ENCODE peak calls at places on chromosome 11, in six cellular contexts. One of them, this sample, is unnamed.

GRCh38 chr11:116697639-116698038 is 75.1 kb downstream of the BUD13 start:
- DNase-seq in H9: no peak
- DNase-seq in IMR-90: no peak
- DNase-seq in mesenchymal stem cell: no peak
- DNase-seq in neuronal stem cell: no peak
- DNase-seq in H1: no peak
- DNase-seq in this sample: no peak

GRCh38 chr11:2122222-2122906 is 16.8 kb downstream of the IGF2 start:
- DNase-seq in H9: no peak
- DNase-seq in IMR-90: peak; percentile 33
- DNase-seq in mesenchymal stem cell: peak; percentile 60
- DNase-seq in neuronal stem cell: no peak
- DNase-seq in H1: no peak
- DNase-seq in this sample: no peak

GRCh38 chr11:18527512-18527911 is 770 bp upstream of the TSG101 start:
- DNase-seq in H9: no peak
- DNase-seq in IMR-90: peak; percentile 43
- DNase-seq in mesenchymal stem cell: peak; percentile 59
- DNase-seq in neuronal stem cell: no peak
- DNase-seq in H1: no peak
- DNase-seq in this sample: no peak

GRCh38 chr11:44356351-44356750 is 46.4 kb upstream of the ALX4 start:
- DNase-seq in H9: no peak
- DNase-seq in IMR-90: no peak
- DNase-seq in mesenchymal stem cell: no peak
- DNase-seq in neuronal stem cell: no peak
- DNase-seq in H1: no peak
- DNase-seq in this sample: no peak

GRCh38 chr11:69137148-69137844 is 18.4 kb upstream of the SMIM38 start:
- DNase-seq in H9: no peak
- DNase-seq in IMR-90: no peak
- DNase-seq in mesenchymal stem cell: no peak
- DNase-seq in neuronal stem cell: no peak
- DNase-seq in H1: no peak
- DNase-seq in this sample: no peak

GRCh38 chr11:129973809-129974208 is 28.8 kb downstream of the PRDM10 start:
- DNase-seq in H9: peak; percentile 87
- DNase-seq in IMR-90: no peak
- DNase-seq in mesenchymal stem cell: no peak
- DNase-seq in neuronal stem cell: no peak
- DNase-seq in H1: peak; percentile 34
- DNase-seq in this sample: peak; percentile 89

GRCh38 chr11:116840224-116840745 is 2.9 kb upstream of the APOA1 start:
- DNase-seq in H9: peak; percentile 50
- DNase-seq in IMR-90: peak; percentile 36
- DNase-seq in mesenchymal stem cell: no peak
- DNase-seq in neuronal stem cell: no peak
- DNase-seq in H1: no peak
- DNase-seq in this sample: peak; percentile 32

GRCh38 chr11:105144887-105145286 is 5.3 kb upstream of the CARD18 start:
- DNase-seq in H9: no peak
- DNase-seq in IMR-90: peak; percentile 89
- DNase-seq in mesenchymal stem cell: peak; percentile 75
- DNase-seq in neuronal stem cell: no peak
- DNase-seq in H1: no peak
- DNase-seq in this sample: peak; percentile 2

GRCh38 chr11:61009392-61010275 is 38.2 kb downstream of the CD6 start:
- DNase-seq in H9: no peak
- DNase-seq in IMR-90: no peak
- DNase-seq in mesenchymal stem cell: no peak
- DNase-seq in neuronal stem cell: no peak
- DNase-seq in H1: no peak
- DNase-seq in this sample: no peak

GRCh38 chr11:74669311-74670160 is 61.7 kb downstream of the CHRDL2 start:
- DNase-seq in H9: no peak
- DNase-seq in IMR-90: no peak
- DNase-seq in mesenchymal stem cell: no peak
- DNase-seq in neuronal stem cell: no peak
- DNase-seq in H1: no peak
- DNase-seq in this sample: no peak

GRCh38 chr11:74171630-74172465 is 759 bp downstream of the PPME1 start:
- DNase-seq in H9: no peak
- DNase-seq in IMR-90: no peak
- DNase-seq in mesenchymal stem cell: peak; percentile 25
- DNase-seq in neuronal stem cell: no peak
- DNase-seq in H1: no peak
- DNase-seq in this sample: peak; percentile 21

GRCh38 chr11:91231226-91231625 is 993.4 kb upstream of the FAT3 start:
- DNase-seq in H9: no peak
- DNase-seq in IMR-90: no peak
- DNase-seq in mesenchymal stem cell: no peak
- DNase-seq in neuronal stem cell: no peak
- DNase-seq in H1: no peak
- DNase-seq in this sample: no peak

GRCh38 chr11:77121096-77121640 is 6.9 kb upstream of the MYO7A start:
- DNase-seq in H9: no peak
- DNase-seq in IMR-90: no peak
- DNase-seq in mesenchymal stem cell: no peak
- DNase-seq in neuronal stem cell: no peak
- DNase-seq in H1: no peak
- DNase-seq in this sample: no peak
- H2BK15ac ChIP-seq in H9: no peak overlapping the region
- H2BK15ac ChIP-seq in IMR-90: no peak overlapping the region
- H2BK15ac ChIP-seq in mesenchymal stem cell: no peak overlapping the region
- H2BK15ac ChIP-seq in neuronal stem cell: peak overlapping the region; percentile 9
- H2BK15ac ChIP-seq in H1: no peak overlapping the region
- H2BK15ac ChIP-seq in this sample: no peak overlapping the region

GRCh38 chr11:86717817-86718501 is 45.5 kb upstream of the ME3 start:
- DNase-seq in H9: no peak
- DNase-seq in IMR-90: no peak
- DNase-seq in mesenchymal stem cell: no peak
- DNase-seq in neuronal stem cell: no peak
- DNase-seq in H1: no peak
- DNase-seq in this sample: no peak

GRCh38 chr11:86718999-86719398 is 46.6 kb upstream of the ME3 start:
- DNase-seq in H9: no peak
- DNase-seq in IMR-90: no peak
- DNase-seq in mesenchymal stem cell: no peak
- DNase-seq in neuronal stem cell: no peak
- DNase-seq in H1: no peak
- DNase-seq in this sample: no peak

GRCh38 chr11:86718553-86718952 is 46.1 kb upstream of the ME3 start:
- DNase-seq in H9: no peak
- DNase-seq in IMR-90: no peak
- DNase-seq in mesenchymal stem cell: no peak
- DNase-seq in neuronal stem cell: no peak
- DNase-seq in H1: no peak
- DNase-seq in this sample: no peak

GRCh38 chr11:86722041-86722440 is 49.6 kb upstream of the ME3 start:
- DNase-seq in H9: no peak
- DNase-seq in IMR-90: peak; percentile 62
- DNase-seq in mesenchymal stem cell: peak; percentile 80
- DNase-seq in neuronal stem cell: no peak
- DNase-seq in H1: no peak
- DNase-seq in this sample: no peak

DNA sequence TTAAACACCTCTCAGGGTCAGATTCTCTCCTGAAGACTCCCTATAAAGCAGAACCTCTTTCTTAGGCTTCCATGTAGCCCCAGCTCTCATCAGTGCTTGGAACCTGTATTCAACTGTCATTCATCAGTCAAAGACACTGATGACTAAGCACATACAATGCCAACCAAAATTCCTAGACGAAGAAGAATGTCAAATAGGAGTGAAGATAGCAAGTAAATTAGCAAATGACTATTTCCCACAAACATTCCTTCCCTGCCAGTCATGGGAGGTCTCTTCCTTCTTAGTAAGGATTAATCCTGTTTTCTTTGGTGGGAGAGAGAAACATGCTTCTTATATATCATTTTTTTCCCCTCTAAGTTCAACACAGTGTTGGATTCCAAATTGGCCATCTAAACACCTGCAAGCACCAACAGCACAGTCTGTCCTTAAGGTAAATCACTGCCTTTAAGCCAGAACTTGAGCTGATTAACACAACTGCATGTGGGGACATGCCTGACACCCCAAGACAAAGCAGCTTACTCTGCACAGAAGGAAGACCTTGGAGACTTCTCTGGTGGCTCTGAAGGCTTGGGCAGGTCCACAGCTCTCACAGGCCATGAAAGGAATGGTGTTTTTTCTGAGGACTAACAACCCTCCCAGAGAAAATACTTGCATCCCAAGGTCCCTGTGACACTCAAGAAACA is 47.5 kb upstream of the ME3 start:
- DNase-seq in H9: no peak
- DNase-seq in IMR-90: peak; percentile 85
- DNase-seq in mesenchymal stem cell: peak; percentile 78
- DNase-seq in neuronal stem cell: no peak
- DNase-seq in H1: no peak
- DNase-seq in this sample: peak; percentile 91
- H3K18ac ChIP-seq in H9: no peak overlapping the region
- H3K18ac ChIP-seq in IMR-90: peak overlapping the region; percentile 96
- H3K18ac ChIP-seq in mesenchymal stem cell: peak overlapping the region; percentile 30
- H3K18ac ChIP-seq in neuronal stem cell: peak overlapping the region; percentile 42
- H3K18ac ChIP-seq in H1: no peak overlapping the region
- H3K18ac ChIP-seq in this sample: peak overlapping the region; percentile 19

GRCh38 chr11:46553746-46554204 is 40.0 kb downstream of the AMBRA1 start:
- DNase-seq in H9: no peak
- DNase-seq in IMR-90: no peak
- DNase-seq in mesenchymal stem cell: no peak
- DNase-seq in neuronal stem cell: no peak
- DNase-seq in H1: no peak
- DNase-seq in this sample: peak; percentile 25
- H3K4me1 ChIP-seq in H9: peaks cover 3% of the 10 kb centered on the region
- H3K4me1 ChIP-seq in IMR-90: peaks cover 21% of the 10 kb centered on the region
- H3K4me1 ChIP-seq in mesenchymal stem cell: peaks cover 11% of the 10 kb centered on the region
- H3K4me1 ChIP-seq in neuronal stem cell: peaks cover 5% of the 10 kb centered on the region
- H3K4me1 ChIP-seq in H1: no peaks in the 10 kb centered on the region
- H3K4me1 ChIP-seq in this sample: peaks cover 9% of the 10 kb centered on the region

GRCh38 chr11:27716216-27716615 is 16.0 kb upstream of the BDNF start:
- DNase-seq in H9: no peak
- DNase-seq in IMR-90: no peak
- DNase-seq in mesenchymal stem cell: peak; percentile 31
- DNase-seq in neuronal stem cell: no peak
- DNase-seq in H1: no peak
- DNase-seq in this sample: no peak

GRCh38 chr11:27718346-27718852 is 18.1 kb upstream of the BDNF start:
- DNase-seq in H9: peak; percentile 87
- DNase-seq in IMR-90: peak; percentile 95
- DNase-seq in mesenchymal stem cell: peak; percentile 95
- DNase-seq in neuronal stem cell: peak; percentile 73
- DNase-seq in H1: no peak
- DNase-seq in this sample: peak; percentile 95

GRCh38 chr11:27717801-27718229 is 17.6 kb upstream of the BDNF start:
- DNase-seq in H9: no peak
- DNase-seq in IMR-90: no peak
- DNase-seq in mesenchymal stem cell: peak; percentile 66
- DNase-seq in neuronal stem cell: no peak
- DNase-seq in H1: no peak
- DNase-seq in this sample: peak; percentile 77

GRCh38 chr11:27716850-27717249 is 16.6 kb upstream of the BDNF start:
- DNase-seq in H9: no peak
- DNase-seq in IMR-90: peak; percentile 71
- DNase-seq in mesenchymal stem cell: peak; percentile 69
- DNase-seq in neuronal stem cell: no peak
- DNase-seq in H1: no peak
- DNase-seq in this sample: peak; percentile 58

GRCh38 chr11:27717377-27717776 is 17.1 kb upstream of the BDNF start:
- DNase-seq in H9: no peak
- DNase-seq in IMR-90: no peak
- DNase-seq in mesenchymal stem cell: peak; percentile 58
- DNase-seq in neuronal stem cell: no peak
- DNase-seq in H1: no peak
- DNase-seq in this sample: no peak
- H2BK15ac ChIP-seq in H9: no peak overlapping the region
- H2BK15ac ChIP-seq in IMR-90: peak overlapping the region; percentile 89
- H2BK15ac ChIP-seq in mesenchymal stem cell: no peak overlapping the region
- H2BK15ac ChIP-seq in neuronal stem cell: no peak overlapping the region
- H2BK15ac ChIP-seq in H1: no peak overlapping the region
- H2BK15ac ChIP-seq in this sample: no peak overlapping the region

GRCh38 chr11:62428871-62429601 is 10.2 kb downstream of the SCGB1A1 start:
- DNase-seq in H9: no peak
- DNase-seq in IMR-90: no peak
- DNase-seq in mesenchymal stem cell: no peak
- DNase-seq in neuronal stem cell: no peak
- DNase-seq in H1: no peak
- DNase-seq in this sample: peak; percentile 57
- H3K18ac ChIP-seq in H9: no peak overlapping the region
- H3K18ac ChIP-seq in IMR-90: peak overlapping the region; percentile 11
- H3K18ac ChIP-seq in mesenchymal stem cell: no peak overlapping the region
- H3K18ac ChIP-seq in neuronal stem cell: no peak overlapping the region
- H3K18ac ChIP-seq in H1: no peak overlapping the region
- H3K18ac ChIP-seq in this sample: peak overlapping the region; percentile 86

GRCh38 chr11:86940122-86940777 is 14.9 kb downstream of the FZD4 start:
- DNase-seq in H9: no peak
- DNase-seq in IMR-90: peak; percentile 83
- DNase-seq in mesenchymal stem cell: peak; percentile 56
- DNase-seq in neuronal stem cell: no peak
- DNase-seq in H1: no peak
- DNase-seq in this sample: peak; percentile 73

GRCh38 chr11:86941871-86942208 is 13.4 kb downstream of the FZD4 start:
- DNase-seq in H9: no peak
- DNase-seq in IMR-90: no peak
- DNase-seq in mesenchymal stem cell: no peak
- DNase-seq in neuronal stem cell: no peak
- DNase-seq in H1: no peak
- DNase-seq in this sample: no peak

GRCh38 chr11:86942212-86942611 is 13.0 kb downstream of the FZD4 start:
- DNase-seq in H9: no peak
- DNase-seq in IMR-90: peak; percentile 29
- DNase-seq in mesenchymal stem cell: no peak
- DNase-seq in neuronal stem cell: no peak
- DNase-seq in H1: no peak
- DNase-seq in this sample: peak; percentile 71

GRCh38 chr11:86938900-86939880 is 16.0 kb downstream of the FZD4 start:
- DNase-seq in H9: no peak
- DNase-seq in IMR-90: peak; percentile 68
- DNase-seq in mesenchymal stem cell: peak; percentile 71
- DNase-seq in neuronal stem cell: peak; percentile 44
- DNase-seq in H1: no peak
- DNase-seq in this sample: peak; percentile 77

GRCh38 chr11:86941077-86941870 is 13.9 kb downstream of the FZD4 start:
- DNase-seq in H9: no peak
- DNase-seq in IMR-90: peak; percentile 25
- DNase-seq in mesenchymal stem cell: no peak
- DNase-seq in neuronal stem cell: no peak
- DNase-seq in H1: no peak
- DNase-seq in this sample: no peak
- H3K4me1 ChIP-seq in H9: no peaks in the 10 kb centered on the region
- H3K4me1 ChIP-seq in IMR-90: peaks cover 15% of the 10 kb centered on the region
- H3K4me1 ChIP-seq in mesenchymal stem cell: peaks cover 6% of the 10 kb centered on the region
- H3K4me1 ChIP-seq in neuronal stem cell: no peaks in the 10 kb centered on the region
- H3K4me1 ChIP-seq in H1: peaks cover 6% of the 10 kb centered on the region
- H3K4me1 ChIP-seq in this sample: peaks cover 10% of the 10 kb centered on the region

GRCh38 chr11:57527056-57527631 is 3.4 kb downstream of the TIMM10 start:
- DNase-seq in H9: peak; percentile 64
- DNase-seq in IMR-90: peak; percentile 59
- DNase-seq in mesenchymal stem cell: peak; percentile 59
- DNase-seq in neuronal stem cell: peak; percentile 74
- DNase-seq in H1: no peak
- DNase-seq in this sample: peak; percentile 79
- H2BK15ac ChIP-seq in H9: no peak overlapping the region
- H2BK15ac ChIP-seq in IMR-90: no peak overlapping the region
- H2BK15ac ChIP-seq in mesenchymal stem cell: no peak overlapping the region
- H2BK15ac ChIP-seq in neuronal stem cell: no peak overlapping the region
- H2BK15ac ChIP-seq in H1: no peak overlapping the region
- H2BK15ac ChIP-seq in this sample: no peak overlapping the region

This sample was measured in mesendoderm.